ENCODE peak calls at places on chromosomes 6 and 20, in four cellular contexts. One of them, this sample, is unnamed.

GRCh38 chr6:27650620-27651370 is 177.9 kb upstream of the ZNF184 start:
- DNase-seq in IMR-90: peak
- DNase-seq in AG09309: no peak
- DNase-seq in colonic mucosa: no peak
- DNase-seq in this sample: peak

GRCh38 chr6:39791850-39792500 is at the start of gene DAAM2:
- DNase-seq in AG09309: no peak
- DNase-seq in IMR-90: peak
- DNase-seq in colonic mucosa: peak
- DNase-seq in this sample: no peak

GRCh38 chr6:135282425-135282824 is 101.3 kb downstream of the MYB start:
- DNase-seq in IMR-90: no peak
- DNase-seq in colonic mucosa: no peak
- DNase-seq in AG09309: no peak
- DNase-seq in this sample: no peak

GRCh38 chr20:56801991-56802740 is 173.1 kb downstream of the TFAP2C start:
- DNase-seq in IMR-90: peak
- DNase-seq in colonic mucosa: no peak
- DNase-seq in AG09309: no peak
- DNase-seq in this sample: peak

GRCh38 chr6:168742146-168742782 is 301.3 kb downstream of the SMOC2 start:
- DNase-seq in colonic mucosa: no peak
- DNase-seq in AG09309: no peak
- DNase-seq in IMR-90: no peak
- DNase-seq in this sample: no peak

GRCh38 chr20:58469500-58470129 is 45.6 kb downstream of the APCDD1L start:
- DNase-seq in AG09309: no peak
- DNase-seq in colonic mucosa: no peak
- DNase-seq in IMR-90: no peak
- DNase-seq in this sample: no peak

GRCh38 chr6:111872521-111873177 is 603 bp downstream of the FYN start:
- DNase-seq in AG09309: no peak
- DNase-seq in colonic mucosa: peak
- DNase-seq in IMR-90: peak
- DNase-seq in this sample: no peak

GRCh38 chr6:169915769-169916550 is 164.5 kb downstream of the ERMARD start:
- DNase-seq in AG09309: no peak
- DNase-seq in colonic mucosa: no peak
- DNase-seq in IMR-90: no peak
- DNase-seq in this sample: no peak

GRCh38 chr20:48841861-48842529 is 14.2 kb upstream of the PREX1 start:
- DNase-seq in AG09309: no peak
- DNase-seq in colonic mucosa: no peak
- DNase-seq in IMR-90: peak
- DNase-seq in this sample: peak

GRCh38 chr6:6583836-6584235 is 4.7 kb upstream of the LY86 start:
- DNase-seq in AG09309: no peak
- DNase-seq in colonic mucosa: no peak
- DNase-seq in IMR-90: no peak
- DNase-seq in this sample: no peak

GRCh38 chr6:145015739-145016558 is 719.4 kb downstream of the EPM2A start:
- DNase-seq in colonic mucosa: no peak
- DNase-seq in AG09309: peak
- DNase-seq in IMR-90: peak
- DNase-seq in this sample: peak

GRCh38 chr6:130825772-130826441 is 1.3 kb upstream of the SMLR1 start:
- DNase-seq in IMR-90: no peak
- DNase-seq in AG09309: no peak
- DNase-seq in colonic mucosa: no peak
- DNase-seq in this sample: no peak

GRCh38 chr6:131761061-131761761 is 46.6 kb upstream of the ENPP1 start:
- DNase-seq in AG09309: peak
- DNase-seq in colonic mucosa: no peak
- DNase-seq in IMR-90: peak
- DNase-seq in this sample: peak

GRCh38 chr20:3753098-3753497 is 14.5 kb downstream of the ADISSP start:
- DNase-seq in IMR-90: peak
- DNase-seq in AG09309: peak
- DNase-seq in colonic mucosa: peak
- DNase-seq in this sample: peak

GRCh38 chr6:93721386-93722048 is 302.2 kb upstream of the EPHA7 start:
- DNase-seq in colonic mucosa: no peak
- DNase-seq in AG09309: no peak
- DNase-seq in IMR-90: no peak
- DNase-seq in this sample: no peak

GRCh38 chr6:140846518-140847277 is 1286.0 kb upstream of the GJE1 start:
- DNase-seq in IMR-90: peak
- DNase-seq in AG09309: peak
- DNase-seq in colonic mucosa: no peak
- DNase-seq in this sample: peak

GRCh38 chr20:62205618-62206387 is 14.3 kb downstream of the HRH3 start:
- DNase-seq in AG09309: no peak
- DNase-seq in colonic mucosa: no peak
- DNase-seq in IMR-90: no peak
- DNase-seq in this sample: no peak

GRCh38 chr20:12276011-12276673 is 358.4 kb downstream of the BTBD3 start:
- DNase-seq in IMR-90: no peak
- DNase-seq in colonic mucosa: no peak
- DNase-seq in AG09309: no peak
- DNase-seq in this sample: peak

GRCh38 chr20:21564127-21564773 is 50.4 kb upstream of the NKX2-2 start:
- DNase-seq in colonic mucosa: no peak
- DNase-seq in AG09309: no peak
- DNase-seq in IMR-90: no peak
- DNase-seq in this sample: no peak

GRCh38 chr20:53839423-53840176 is 230.8 kb downstream of the BCAS1 start:
- DNase-seq in colonic mucosa: peak
- DNase-seq in IMR-90: no peak
- DNase-seq in AG09309: no peak
- DNase-seq in this sample: no peak

GRCh38 chr20:61883867-61884393 is 181.8 kb downstream of the TAF4 start:
- DNase-seq in colonic mucosa: no peak
- DNase-seq in IMR-90: no peak
- DNase-seq in AG09309: no peak
- DNase-seq in this sample: no peak

GRCh38 chr20:38373231-38373867 is 27.1 kb downstream of the LBP start:
- DNase-seq in IMR-90: no peak
- DNase-seq in colonic mucosa: no peak
- DNase-seq in AG09309: no peak
- DNase-seq in this sample: no peak

GRCh38 chr20:51640743-51641142 is 98.2 kb upstream of the NFATC2 start:
- DNase-seq in AG09309: no peak
- DNase-seq in colonic mucosa: no peak
- DNase-seq in IMR-90: peak
- DNase-seq in this sample: no peak

GRCh38 chr6:134058622-134059366 is 6.4 kb upstream of the SLC2A12 start:
- DNase-seq in AG09309: no peak
- DNase-seq in colonic mucosa: no peak
- DNase-seq in IMR-90: peak
- DNase-seq in this sample: peak

GRCh38 chr6:132300323-132300949 is 100.8 kb downstream of the MOXD1 start:
- DNase-seq in colonic mucosa: peak
- DNase-seq in AG09309: peak
- DNase-seq in IMR-90: peak
- DNase-seq in this sample: peak

GRCh38 chr6:134014588-134015137 is 37.8 kb downstream of the SLC2A12 start:
- DNase-seq in IMR-90: peak
- DNase-seq in AG09309: no peak
- DNase-seq in colonic mucosa: no peak
- DNase-seq in this sample: no peak

GRCh38 chr6:99789767-99790166 is 183.1 kb downstream of the PRDM13 start:
- DNase-seq in AG09309: no peak
- DNase-seq in IMR-90: no peak
- DNase-seq in colonic mucosa: no peak
- DNase-seq in this sample: no peak

DNA sequence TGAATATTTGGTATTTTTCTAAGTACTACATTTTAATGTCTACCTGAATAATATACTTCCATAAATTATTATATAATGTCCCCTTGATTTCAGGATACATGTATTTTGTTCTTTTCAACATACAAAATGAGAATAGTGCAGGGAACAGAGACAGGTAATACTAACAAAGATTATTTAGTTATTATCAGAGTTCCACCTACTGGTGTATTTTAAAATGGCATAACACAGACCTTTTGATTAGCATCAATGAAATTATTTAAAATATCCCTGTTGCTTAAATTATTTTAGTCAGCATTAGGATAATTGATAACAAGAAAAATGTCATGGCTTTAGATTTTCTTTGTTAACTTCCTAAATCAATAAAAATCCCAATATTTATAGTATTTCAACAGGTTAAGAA is 184.0 kb downstream of the PRDM13 start:
- DNase-seq in AG09309: no peak
- DNase-seq in IMR-90: no peak
- DNase-seq in colonic mucosa: no peak
- DNase-seq in this sample: peak
- TF ChIP-seq CTCF in AG09309: no peak
- TF ChIP-seq CTCF in IMR-90: peak
- TF ChIP-seq CTCF in colonic mucosa: no peak
- TF ChIP-seq CTCF in this sample: no peak

GRCh38 chr6:18323935-18324707 is 59.8 kb upstream of the DEK start:
- DNase-seq in IMR-90: peak
- DNase-seq in colonic mucosa: no peak
- DNase-seq in AG09309: no peak
- DNase-seq in this sample: peak
- TF ChIP-seq CTCF in IMR-90: peak
- TF ChIP-seq CTCF in colonic mucosa: peak
- TF ChIP-seq CTCF in AG09309: peak
- TF ChIP-seq CTCF in this sample: peak

DNA sequence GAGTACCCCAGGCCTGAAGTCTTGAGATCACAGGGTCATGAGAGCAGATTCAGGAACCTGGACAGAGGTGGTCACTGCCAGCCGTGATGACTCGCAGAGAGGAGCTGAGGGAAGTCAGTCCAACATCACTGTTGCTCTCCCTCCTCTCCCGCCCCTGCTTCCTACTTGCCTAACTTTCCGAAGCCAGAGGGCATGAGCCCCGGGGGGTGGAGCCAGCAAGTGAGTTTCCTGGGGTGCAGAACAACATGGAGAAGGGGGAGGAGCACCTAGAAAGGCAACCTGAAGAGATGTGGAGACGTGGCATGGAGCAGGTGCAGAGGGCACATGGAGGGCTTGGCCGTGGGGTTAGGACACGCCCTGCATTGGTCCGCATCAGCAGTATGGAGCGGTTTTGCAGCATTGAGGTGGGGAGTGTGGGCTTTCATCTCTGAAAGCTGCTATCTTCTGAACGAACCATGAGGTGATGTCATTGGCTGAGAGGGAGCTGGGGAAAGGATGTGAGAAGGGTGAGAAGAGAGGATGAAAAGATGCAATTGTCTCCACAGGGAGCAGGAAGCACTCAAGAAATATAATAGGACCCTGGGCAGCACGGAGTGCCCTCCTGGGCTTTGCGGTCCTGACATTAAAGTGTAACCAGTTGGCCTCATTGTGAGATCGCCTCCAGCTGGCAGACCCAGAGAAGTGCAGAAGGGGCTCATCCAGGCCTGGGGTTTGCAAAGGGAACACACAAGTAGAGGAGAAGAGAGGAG is 25.0 kb downstream of the GDAP1L1 start:
- DNase-seq in IMR-90: no peak
- DNase-seq in AG09309: no peak
- DNase-seq in colonic mucosa: no peak
- DNase-seq in this sample: no peak
- TF ChIP-seq CTCF in IMR-90: no peak
- TF ChIP-seq CTCF in AG09309: no peak
- TF ChIP-seq CTCF in colonic mucosa: no peak
- TF ChIP-seq CTCF in this sample: no peak

DNA sequence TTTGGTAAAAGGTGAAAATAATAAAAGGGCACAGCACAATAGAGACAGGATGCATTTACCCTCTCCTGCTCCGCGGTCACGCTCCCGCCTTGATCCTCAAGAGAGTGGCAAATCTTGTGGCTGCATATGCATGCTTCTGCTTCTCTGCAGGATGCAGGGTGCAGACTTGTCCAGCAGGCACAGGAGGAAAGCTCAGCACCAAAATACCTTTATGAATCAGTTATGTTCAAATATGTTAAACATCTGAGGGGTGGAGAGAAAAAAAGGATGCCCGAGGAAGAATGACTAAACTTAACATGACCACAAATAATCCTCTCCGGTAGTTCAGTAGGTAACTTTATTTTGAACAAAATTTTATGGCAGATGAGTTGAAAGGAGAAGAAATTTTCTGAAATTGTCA is 366.1 kb upstream of the SOX4 start:
- DNase-seq in AG09309: no peak
- DNase-seq in colonic mucosa: no peak
- DNase-seq in IMR-90: peak
- DNase-seq in this sample: peak
- TF ChIP-seq CTCF in AG09309: peak
- TF ChIP-seq CTCF in colonic mucosa: no peak
- TF ChIP-seq CTCF in IMR-90: no peak
- TF ChIP-seq CTCF in this sample: no peak